ENCODE peak calls at places on chromosomes 2 and 18, in six cellular contexts. R is tibial nerve, W is right atrium auricular region, G is RWPE1, U is hippocampal formation, O is H7. I is an unnamed sample.

GRCh38 chr18:30562231-30562630 is 480.3 kb downstream of the DSC3 start:
- DNase-seq in R (no peak), W (no peak), G (no peak), U (no peak), O (no peak), I (no peak)

GRCh38 chr2:85971369-85971768 is 82.6 kb upstream of the ST3GAL5 start:
- DNase-seq in R (no peak), W (no peak), G (no peak), U (no peak), O (no peak), I (no peak)

GRCh38 chr2:46073540-46074018 is 223.6 kb upstream of the EPAS1 start:
- DNase-seq in R (no peak), W (no peak), G (peak), U (no peak), O (no peak), I (no peak)

GRCh38 chr2:1976112-1976511 is 231.8 kb upstream of the PXDN start:
- DNase-seq in R (no peak), W (peak), G (no peak), U (no peak), O (no peak), I (no peak)

GRCh38 chr2:223027442-223027841 is 24.5 kb upstream of the KCNE4 start:
- DNase-seq in R (no peak), W (no peak), G (no peak), U (no peak), O (no peak), I (no peak)

GRCh38 chr2:195756218-195756941 is 99.4 kb downstream of the SLC39A10 start:
- DNase-seq in R (no peak), W (no peak), G (peak), U (no peak), O (no peak), I (no peak)

GRCh38 chr2:40240067-40240466 is 211.8 kb downstream of the SLC8A1 start:
- DNase-seq in R (peak), W (peak), G (peak), U (no peak), O (no peak), I (no peak)

GRCh38 chr2:10097352-10098148 is 17.3 kb upstream of the CYS1 start:
- DNase-seq in R (peak), W (peak), G (peak), U (peak), O (peak), I (peak)

GRCh38 chr18:57819671-57820460 is 16.8 kb upstream of the ATP8B1 start:
- DNase-seq in R (no peak), W (peak), G (peak), U (no peak), O (no peak), I (no peak)

GRCh38 chr18:12409466-12409865 is 1.7 kb downstream of the PRELID3A start:
- DNase-seq in R (no peak), W (no peak), G (no peak), U (no peak), O (peak), I (no peak)

GRCh38 chr2:181036848-181037603 is 56.6 kb downstream of the UBE2E3 start:
- DNase-seq in R (no peak), W (no peak), G (peak), U (no peak), O (no peak), I (no peak)

GRCh38 chr2:46252891-46253659 is 44.1 kb upstream of the EPAS1 start:
- DNase-seq in R (no peak), W (no peak), G (peak), U (no peak), O (no peak), I (no peak)

GRCh38 chr2:20140321-20141055 is 84.4 kb downstream of the SDC1 start:
- DNase-seq in R (no peak), W (no peak), G (no peak), U (no peak), O (no peak), I (no peak)

GRCh38 chr18:23872701-23873550 is 141.6 kb upstream of the TTC39C start:
- DNase-seq in R (no peak), W (no peak), G (peak), U (no peak), O (no peak), I (no peak)

I was measured in midbrain.